ENCODE peak calls at places on chromosomes 2 and 18, in eight cellular contexts. One of them, this sample, is unnamed.

GRCh38 chr2:62304429-62305417 is 108.8 kb downstream of the B3GNT2 start:
- DNase-seq in endodermal cell: peak; percentile 87
- DNase-seq in body of pancreas: peak; percentile 79
- DNase-seq in A549: no peak
- DNase-seq in cardiac muscle cell: no peak
- DNase-seq in left ventricle myocardium inferior: peak; percentile 45
- DNase-seq in Peyer's patch: peak; percentile 41
- DNase-seq in psoas muscle: peak; percentile 47
- DNase-seq in this sample: peak; percentile 62

GRCh38 chr18:10490401-10491289 is 35.2 kb upstream of the NAPG start:
- DNase-seq in A549: peak; percentile 56
- DNase-seq in left ventricle myocardium inferior: no peak
- DNase-seq in body of pancreas: peak; percentile 28
- DNase-seq in Peyer's patch: peak; percentile 84
- DNase-seq in psoas muscle: no peak
- DNase-seq in cardiac muscle cell: peak; percentile 39
- DNase-seq in endodermal cell: peak; percentile 93
- DNase-seq in this sample: peak; percentile 54

GRCh38 chr18:79578396-79579260 is 101.0 kb upstream of the CTDP1 start:
- DNase-seq in body of pancreas: peak; percentile 36
- DNase-seq in A549: no peak
- DNase-seq in cardiac muscle cell: no peak
- DNase-seq in psoas muscle: no peak
- DNase-seq in Peyer's patch: no peak
- DNase-seq in endodermal cell: peak; percentile 30
- DNase-seq in left ventricle myocardium inferior: no peak
- DNase-seq in this sample: peak; percentile 32

GRCh38 chr2:206274434-206275273 is at the start of gene ZDBF2:
- DNase-seq in cardiac muscle cell: peak; percentile 82
- DNase-seq in left ventricle myocardium inferior: peak; percentile 39
- DNase-seq in psoas muscle: peak; percentile 48
- DNase-seq in A549: peak; percentile 51
- DNase-seq in body of pancreas: peak; percentile 60
- DNase-seq in Peyer's patch: peak; percentile 31
- DNase-seq in endodermal cell: peak; percentile 86
- DNase-seq in this sample: peak; percentile 78

GRCh38 chr2:197191177-197191947 is 119.2 kb downstream of the ANKRD44 start:
- DNase-seq in endodermal cell: no peak
- DNase-seq in Peyer's patch: no peak
- DNase-seq in A549: peak; percentile 38
- DNase-seq in body of pancreas: no peak
- DNase-seq in cardiac muscle cell: peak; percentile 62
- DNase-seq in left ventricle myocardium inferior: no peak
- DNase-seq in psoas muscle: no peak
- DNase-seq in this sample: no peak

GRCh38 chr18:74916773-74917393 is 292.1 kb downstream of the PTGR3 start:
- DNase-seq in cardiac muscle cell: no peak
- DNase-seq in endodermal cell: no peak
- DNase-seq in left ventricle myocardium inferior: no peak
- DNase-seq in body of pancreas: no peak
- DNase-seq in A549: no peak
- DNase-seq in Peyer's patch: no peak
- DNase-seq in psoas muscle: no peak
- DNase-seq in this sample: no peak

GRCh38 chr2:219277703-219278654 is 1.2 kb upstream of the DNAJB2 start:
- DNase-seq in endodermal cell: peak; percentile 98
- DNase-seq in body of pancreas: peak; percentile 82
- DNase-seq in psoas muscle: peak; percentile 75
- DNase-seq in left ventricle myocardium inferior: peak; percentile 77
- DNase-seq in Peyer's patch: peak; percentile 76
- DNase-seq in A549: peak; percentile 72
- DNase-seq in cardiac muscle cell: peak; percentile 85
- DNase-seq in this sample: peak; percentile 87

GRCh38 chr18:61842146-61842545 is 50.7 kb downstream of the RNF152 start:
- DNase-seq in Peyer's patch: no peak
- DNase-seq in endodermal cell: no peak
- DNase-seq in cardiac muscle cell: no peak
- DNase-seq in left ventricle myocardium inferior: no peak
- DNase-seq in A549: no peak
- DNase-seq in psoas muscle: no peak
- DNase-seq in body of pancreas: no peak
- DNase-seq in this sample: no peak

GRCh38 chr18:36963464-36963863 is 134.5 kb downstream of the KIAA1328 start:
- DNase-seq in cardiac muscle cell: no peak
- DNase-seq in psoas muscle: no peak
- DNase-seq in endodermal cell: no peak
- DNase-seq in Peyer's patch: no peak
- DNase-seq in left ventricle myocardium inferior: no peak
- DNase-seq in A549: no peak
- DNase-seq in body of pancreas: no peak
- DNase-seq in this sample: no peak

GRCh38 chr2:16632615-16633014 is 33.0 kb downstream of the CYRIA start:
- DNase-seq in Peyer's patch: no peak
- DNase-seq in left ventricle myocardium inferior: no peak
- DNase-seq in endodermal cell: no peak
- DNase-seq in cardiac muscle cell: no peak
- DNase-seq in body of pancreas: no peak
- DNase-seq in A549: no peak
- DNase-seq in psoas muscle: no peak
- DNase-seq in this sample: peak; percentile 95

GRCh38 chr2:16639431-16639830 is 26.2 kb downstream of the CYRIA start:
- DNase-seq in body of pancreas: no peak
- DNase-seq in cardiac muscle cell: no peak
- DNase-seq in left ventricle myocardium inferior: no peak
- DNase-seq in A549: no peak
- DNase-seq in Peyer's patch: no peak
- DNase-seq in psoas muscle: no peak
- DNase-seq in endodermal cell: no peak
- DNase-seq in this sample: no peak

GRCh38 chr2:16633632-16634430 is 31.8 kb downstream of the CYRIA start:
- DNase-seq in endodermal cell: no peak
- DNase-seq in Peyer's patch: no peak
- DNase-seq in A549: no peak
- DNase-seq in body of pancreas: no peak
- DNase-seq in cardiac muscle cell: peak; percentile 25
- DNase-seq in left ventricle myocardium inferior: no peak
- DNase-seq in psoas muscle: no peak
- DNase-seq in this sample: no peak

GRCh38 chr2:16638941-16639340 is 26.7 kb downstream of the CYRIA start:
- DNase-seq in left ventricle myocardium inferior: no peak
- DNase-seq in Peyer's patch: no peak
- DNase-seq in A549: no peak
- DNase-seq in endodermal cell: no peak
- DNase-seq in psoas muscle: no peak
- DNase-seq in body of pancreas: no peak
- DNase-seq in cardiac muscle cell: no peak
- DNase-seq in this sample: no peak

DNA sequence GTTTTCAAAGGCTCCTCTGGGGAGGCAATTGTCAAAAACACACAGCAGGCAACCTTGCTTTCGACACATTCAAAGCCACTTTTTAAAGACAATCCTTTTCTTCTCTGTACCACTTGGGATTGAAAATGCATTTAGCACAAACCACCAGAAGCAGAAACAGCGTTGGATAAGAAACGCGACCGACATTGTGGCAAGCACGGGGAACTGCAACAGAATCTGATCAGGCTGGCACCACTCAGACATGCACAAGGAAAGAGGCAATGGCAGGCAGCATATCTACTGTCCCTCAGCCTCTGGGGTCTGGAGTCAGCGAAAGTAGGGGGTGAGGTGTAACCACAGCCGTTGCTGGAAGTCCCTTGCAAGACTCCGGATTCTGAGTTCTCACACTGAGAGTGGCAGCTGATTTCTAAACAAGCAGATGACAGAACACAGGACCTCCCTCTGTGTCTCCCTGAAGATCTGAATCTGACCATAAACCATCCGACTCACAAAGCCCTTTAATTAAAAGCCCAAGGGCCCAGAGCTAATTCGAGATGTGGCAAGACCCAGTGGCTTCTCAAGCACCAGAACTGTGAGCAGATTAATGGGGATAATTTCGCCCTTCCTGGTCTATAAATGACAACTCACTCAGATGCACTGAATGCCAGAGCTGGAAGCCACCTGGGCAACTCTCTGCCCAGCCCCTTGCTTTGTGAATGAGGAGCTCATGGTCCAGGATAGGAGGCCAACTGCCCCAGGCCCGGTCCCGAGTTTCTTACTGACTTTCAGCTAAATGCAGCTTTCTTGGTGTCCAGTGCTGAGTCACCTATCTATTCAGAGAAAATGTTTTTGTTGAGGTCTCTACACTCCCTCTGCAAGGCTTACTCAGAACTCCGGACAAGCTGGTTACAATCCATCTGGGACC is 29.6 kb downstream of the CYRIA start:
- DNase-seq in cardiac muscle cell: peak; percentile 13
- DNase-seq in Peyer's patch: no peak
- DNase-seq in psoas muscle: no peak
- DNase-seq in endodermal cell: no peak
- DNase-seq in A549: no peak
- DNase-seq in body of pancreas: no peak
- DNase-seq in left ventricle myocardium inferior: no peak
- DNase-seq in this sample: no peak
- H3K4me3 ChIP-seq in cardiac muscle cell: no peak overlapping the region
- H3K4me3 ChIP-seq in Peyer's patch: no peak overlapping the region
- H3K4me3 ChIP-seq in psoas muscle: no peak overlapping the region
- H3K4me3 ChIP-seq in endodermal cell: no peak overlapping the region
- H3K4me3 ChIP-seq in A549: no peak overlapping the region
- H3K4me3 ChIP-seq in body of pancreas: no peak overlapping the region
- H3K4me3 ChIP-seq in left ventricle myocardium inferior: no peak overlapping the region
- H3K4me3 ChIP-seq in this sample: no peak overlapping the region

GRCh38 chr2:237923507-237924163 is 43.2 kb upstream of the UBE2F start:
- DNase-seq in cardiac muscle cell: peak; percentile 81
- DNase-seq in left ventricle myocardium inferior: peak; percentile 78
- DNase-seq in psoas muscle: peak; percentile 79
- DNase-seq in endodermal cell: peak; percentile 93
- DNase-seq in body of pancreas: peak; percentile 80
- DNase-seq in Peyer's patch: peak; percentile 53
- DNase-seq in A549: peak; percentile 88
- DNase-seq in this sample: peak; percentile 63
- H3K27ac ChIP-seq in cardiac muscle cell: no peak overlapping the region
- H3K27ac ChIP-seq in left ventricle myocardium inferior: peak overlapping the region; percentile 59
- H3K27ac ChIP-seq in psoas muscle: peak overlapping the region; percentile 56
- H3K27ac ChIP-seq in endodermal cell: no peak overlapping the region
- H3K27ac ChIP-seq in body of pancreas: peak overlapping the region; percentile 76
- H3K27ac ChIP-seq in Peyer's patch: peak overlapping the region; percentile 52
- H3K27ac ChIP-seq in A549: peak overlapping the region; percentile 21
- H3K27ac ChIP-seq in this sample: no peak overlapping the region

GRCh38 chr2:106886916-106887758 is 1.2 kb upstream of the ST6GAL2 start:
- DNase-seq in Peyer's patch: no peak
- DNase-seq in cardiac muscle cell: peak; percentile 60
- DNase-seq in left ventricle myocardium inferior: peak; percentile 30
- DNase-seq in A549: peak; percentile 34
- DNase-seq in psoas muscle: no peak
- DNase-seq in body of pancreas: peak; percentile 49
- DNase-seq in endodermal cell: peak; percentile 90
- DNase-seq in this sample: no peak

GRCh38 chr2:106885981-106886915 is at the start of gene ST6GAL2:
- DNase-seq in psoas muscle: no peak
- DNase-seq in cardiac muscle cell: peak; percentile 59
- DNase-seq in Peyer's patch: no peak
- DNase-seq in endodermal cell: peak; percentile 82
- DNase-seq in body of pancreas: no peak
- DNase-seq in A549: peak; percentile 18
- DNase-seq in left ventricle myocardium inferior: no peak
- DNase-seq in this sample: no peak

GRCh38 chr2:106878206-106878605 is 7.8 kb downstream of the ST6GAL2 start:
- DNase-seq in A549: no peak
- DNase-seq in Peyer's patch: no peak
- DNase-seq in cardiac muscle cell: no peak
- DNase-seq in body of pancreas: no peak
- DNase-seq in psoas muscle: no peak
- DNase-seq in left ventricle myocardium inferior: no peak
- DNase-seq in endodermal cell: no peak
- DNase-seq in this sample: no peak

GRCh38 chr2:106885326-106885725 is 641 bp downstream of the ST6GAL2 start:
- DNase-seq in body of pancreas: no peak
- DNase-seq in Peyer's patch: no peak
- DNase-seq in A549: peak; percentile 16
- DNase-seq in psoas muscle: no peak
- DNase-seq in cardiac muscle cell: peak; percentile 17
- DNase-seq in left ventricle myocardium inferior: no peak
- DNase-seq in endodermal cell: peak; percentile 53
- DNase-seq in this sample: no peak

DNA sequence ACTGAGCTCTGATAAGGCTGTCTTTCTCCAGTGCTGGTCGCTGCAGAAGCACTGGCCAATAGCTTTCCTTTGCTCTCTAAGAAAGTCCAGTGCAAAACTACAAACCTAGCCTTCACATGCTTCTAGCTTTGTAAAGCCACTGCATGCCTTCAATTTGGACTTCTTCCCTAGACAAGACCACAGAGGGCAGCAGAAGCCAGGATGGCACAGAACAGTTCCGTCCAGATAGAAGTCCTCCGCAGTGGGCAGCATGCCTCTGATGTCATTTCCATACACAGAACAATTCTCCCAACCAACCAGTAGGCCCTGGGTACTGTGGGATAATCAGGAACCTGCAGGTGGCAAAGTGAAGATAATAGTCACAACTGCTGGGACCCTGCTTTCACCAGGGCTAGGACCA is 3.3 kb downstream of the ST6GAL2 start:
- DNase-seq in cardiac muscle cell: no peak
- DNase-seq in endodermal cell: no peak
- DNase-seq in psoas muscle: no peak
- DNase-seq in body of pancreas: no peak
- DNase-seq in A549: peak; percentile 21
- DNase-seq in left ventricle myocardium inferior: no peak
- DNase-seq in Peyer's patch: no peak
- DNase-seq in this sample: no peak
- H3K4me3 ChIP-seq in cardiac muscle cell: no peak overlapping the region
- H3K4me3 ChIP-seq in endodermal cell: no peak overlapping the region
- H3K4me3 ChIP-seq in psoas muscle: no peak overlapping the region
- H3K4me3 ChIP-seq in body of pancreas: no peak overlapping the region
- H3K4me3 ChIP-seq in A549: peak overlapping the region; percentile 78
- H3K4me3 ChIP-seq in left ventricle myocardium inferior: no peak overlapping the region
- H3K4me3 ChIP-seq in Peyer's patch: no peak overlapping the region
- H3K4me3 ChIP-seq in this sample: no peak overlapping the region

GRCh38 chr2:159375241-159375640 is 88.7 kb upstream of the WDSUB1 start:
- DNase-seq in cardiac muscle cell: no peak
- DNase-seq in Peyer's patch: no peak
- DNase-seq in A549: no peak
- DNase-seq in body of pancreas: no peak
- DNase-seq in psoas muscle: no peak
- DNase-seq in left ventricle myocardium inferior: no peak
- DNase-seq in endodermal cell: no peak
- DNase-seq in this sample: no peak

GRCh38 chr2:159381574-159381973 is 95.1 kb upstream of the WDSUB1 start:
- DNase-seq in Peyer's patch: no peak
- DNase-seq in left ventricle myocardium inferior: no peak
- DNase-seq in cardiac muscle cell: no peak
- DNase-seq in body of pancreas: no peak
- DNase-seq in A549: no peak
- DNase-seq in psoas muscle: no peak
- DNase-seq in endodermal cell: no peak
- DNase-seq in this sample: no peak

GRCh38 chr2:159379181-159379580 is 92.7 kb upstream of the WDSUB1 start:
- DNase-seq in body of pancreas: no peak
- DNase-seq in endodermal cell: no peak
- DNase-seq in A549: no peak
- DNase-seq in cardiac muscle cell: no peak
- DNase-seq in left ventricle myocardium inferior: no peak
- DNase-seq in Peyer's patch: no peak
- DNase-seq in psoas muscle: no peak
- DNase-seq in this sample: no peak

GRCh38 chr2:159382447-159383028 is 96.0 kb upstream of the WDSUB1 start:
- DNase-seq in Peyer's patch: no peak
- DNase-seq in left ventricle myocardium inferior: no peak
- DNase-seq in endodermal cell: no peak
- DNase-seq in psoas muscle: no peak
- DNase-seq in A549: no peak
- DNase-seq in body of pancreas: no peak
- DNase-seq in cardiac muscle cell: no peak
- DNase-seq in this sample: no peak

GRCh38 chr2:159380676-159381239 is 94.3 kb upstream of the WDSUB1 start:
- DNase-seq in psoas muscle: no peak
- DNase-seq in endodermal cell: no peak
- DNase-seq in body of pancreas: no peak
- DNase-seq in A549: no peak
- DNase-seq in Peyer's patch: no peak
- DNase-seq in left ventricle myocardium inferior: no peak
- DNase-seq in cardiac muscle cell: no peak
- DNase-seq in this sample: no peak
- H3K27ac ChIP-seq in psoas muscle: no peak overlapping the region
- H3K27ac ChIP-seq in endodermal cell: no peak overlapping the region
- H3K27ac ChIP-seq in body of pancreas: no peak overlapping the region
- H3K27ac ChIP-seq in A549: no peak overlapping the region
- H3K27ac ChIP-seq in Peyer's patch: no peak overlapping the region
- H3K27ac ChIP-seq in left ventricle myocardium inferior: no peak overlapping the region
- H3K27ac ChIP-seq in cardiac muscle cell: no peak overlapping the region
- H3K27ac ChIP-seq in this sample: no peak overlapping the region